ENCODE peak calls at places on chromosomes 12 and 14, in four cellular contexts. A, Q, V and B are unnamed samples.

GRCh38 chr14:25381498-25381897 is 331.6 kb upstream of the STXBP6 start:
- DNase-seq in A (no peak), V (no peak), Q (peak; percentile 17), B (peak; percentile 74)

GRCh38 chr14:103391048-103391447 is 5.8 kb downstream of the MARK3 start:
- DNase-seq in V (no peak), Q (peak; percentile 51), A (peak; percentile 48), B (peak; percentile 75)

GRCh38 chr14:105865904-105866840 is 339.8 kb downstream of the TMEM121 start:
- DNase-seq in V (no peak), Q (no peak), A (no peak), B (no peak)

GRCh38 chr14:51019089-51019488 is 74.8 kb upstream of the PYGL start:
- DNase-seq in A (no peak), V (no peak), Q (no peak), B (no peak)

GRCh38 chr14:55609681-55610080 is 29.7 kb downstream of the KTN1 start:
- DNase-seq in V (no peak), A (peak; percentile 46), Q (peak; percentile 14), B (peak; percentile 42)

GRCh38 chr14:31970744-31971143 is 106.4 kb upstream of the ARHGAP5 start:
- DNase-seq in V (no peak), Q (no peak), A (no peak), B (no peak)

GRCh38 chr12:120928864-120929652 is 24.9 kb upstream of the SPPL3 start:
- DNase-seq in V (no peak), Q (no peak), A (no peak), B (no peak)

GRCh38 chr14:69312608-69313007 is 52.6 kb downstream of the GALNT16 start:
- DNase-seq in A (no peak), Q (no peak), V (no peak), B (no peak)

GRCh38 chr12:53989227-53990113 is 4.5 kb downstream of the HOXC10 start:
- DNase-seq in A (peak; percentile 75), Q (peak; percentile 77), V (no peak), B (no peak)

GRCh38 chr12:82627799-82628198 is 58.9 kb upstream of the TMTC2 start:
- DNase-seq in A (peak; percentile 53), V (no peak), Q (no peak), B (peak; percentile 25)

GRCh38 chr14:42980419-42980818 is 1373.7 kb downstream of the LRFN5 start:
- DNase-seq in Q (peak; percentile 59), A (no peak), V (no peak), B (peak; percentile 23)